ENCODE peak calls at places on chromosomes 13 and 19, in eight cellular contexts. A, W, D, P, C, F, E and Z are unnamed samples.

GRCh38 chr13:109192306-109192705 is 562.9 kb downstream of the MYO16 start:
- DNase-seq in D (no peak), E (no peak), C (no peak), F (no peak), W (no peak), P (no peak), A (no peak), Z (no peak)

GRCh38 chr13:29858231-29858630 is 7.8 kb upstream of the UBL3 start:
- DNase-seq in E (no peak), F (no peak), C (no peak), P (no peak), W (no peak), D (no peak), A (no peak), Z (no peak)

GRCh38 chr19:5048091-5048726 is 79.3 kb downstream of the KDM4B start:
- DNase-seq in E (peak; percentile 78), D (no peak), P (peak; percentile 44), A (peak; percentile 87), F (peak; percentile 92), C (peak; percentile 74), W (peak; percentile 79), Z (peak; percentile 89)

GRCh38 chr13:22148187-22148586 is 477.3 kb downstream of the FGF9 start:
- DNase-seq in W (no peak), P (no peak), C (no peak), D (no peak), F (no peak), A (no peak), E (no peak), Z (no peak)

GRCh38 chr13:46896346-46897138 is at the start of gene HTR2A:
- DNase-seq in F (no peak), W (peak; percentile 65), E (no peak), D (no peak), P (no peak), C (peak; percentile 26), A (peak; percentile 66), Z (no peak)

GRCh38 chr13:94309576-94309975 is 169.9 kb downstream of the DCT start:
- DNase-seq in A (no peak), E (no peak), P (no peak), D (no peak), W (no peak), F (no peak), C (no peak), Z (no peak)

GRCh38 chr19:35349614-35350521 is 2.2 kb downstream of the FFAR1 start:
- DNase-seq in A (peak; percentile 57), D (no peak), P (no peak), C (no peak), E (no peak), F (no peak), W (no peak), Z (peak; percentile 32)

GRCh38 chr13:33910267-33910666 is 92.3 kb downstream of the RFC3 start:
- DNase-seq in E (no peak), D (no peak), W (no peak), C (no peak), F (no peak), A (no peak), P (no peak), Z (no peak)

GRCh38 chr19:47069795-47070194 is 21.4 kb upstream of the TMEM160 start:
- DNase-seq in F (no peak), D (no peak), C (no peak), W (no peak), A (no peak), E (no peak), P (no peak), Z (no peak)

GRCh38 chr13:80399340-80400163 is 58.6 kb upstream of the SPRY2 start:
- DNase-seq in E (no peak), W (no peak), F (no peak), C (no peak), P (no peak), D (peak; percentile 17), A (no peak), Z (no peak)

GRCh38 chr19:15123900-15124299 is 16.7 kb downstream of the SYDE1 start:
- DNase-seq in P (no peak), C (no peak), W (no peak), F (no peak), E (peak; percentile 83), D (no peak), A (peak; percentile 97), Z (no peak)

GRCh38 chr13:87122551-87122950 is 548.6 kb upstream of the SLITRK5 start:
- DNase-seq in W (peak; percentile 60), F (no peak), P (no peak), D (no peak), C (peak; percentile 61), A (no peak), E (no peak), Z (no peak)

GRCh38 chr13:37539176-37539575 is 59.4 kb downstream of the POSTN start:
- DNase-seq in D (no peak), F (no peak), P (no peak), W (no peak), A (no peak), E (no peak), C (peak; percentile 27), Z (no peak)

GRCh38 chr19:6639439-6639838 is 30.5 kb downstream of the TNFSF14 start:
- DNase-seq in W (no peak), P (no peak), E (no peak), A (no peak), F (no peak), C (peak; percentile 7), D (no peak), Z (no peak)

GRCh38 chr13:98014766-98015165 is 61.3 kb downstream of the IPO5 start:
- DNase-seq in C (peak; percentile 80), A (no peak), P (no peak), D (no peak), W (peak; percentile 52), E (no peak), F (no peak), Z (no peak)

GRCh38 chr19:4697304-4697703 is 26.3 kb downstream of the DPP9 start:
- DNase-seq in E (no peak), C (no peak), W (no peak), D (no peak), A (no peak), P (no peak), F (no peak), Z (no peak)

GRCh38 chr13:46553521-46553885 is 533 bp downstream of the LRCH1 start:
- DNase-seq in E (no peak), A (peak; percentile 76), D (no peak), W (no peak), C (no peak), F (peak; percentile 33), P (peak; percentile 7), Z (no peak)

GRCh38 chr13:85738696-85739320 is 60.4 kb downstream of the SLITRK6 start:
- DNase-seq in D (no peak), P (no peak), W (no peak), E (no peak), F (no peak), C (peak; percentile 2), A (no peak), Z (no peak)

GRCh38 chr13:91142572-91142971 is 204.9 kb upstream of the MIR17HG start:
- DNase-seq in A (no peak), C (peak; percentile 90), P (no peak), F (no peak), D (no peak), E (no peak), W (peak; percentile 89), Z (no peak)

DNA sequence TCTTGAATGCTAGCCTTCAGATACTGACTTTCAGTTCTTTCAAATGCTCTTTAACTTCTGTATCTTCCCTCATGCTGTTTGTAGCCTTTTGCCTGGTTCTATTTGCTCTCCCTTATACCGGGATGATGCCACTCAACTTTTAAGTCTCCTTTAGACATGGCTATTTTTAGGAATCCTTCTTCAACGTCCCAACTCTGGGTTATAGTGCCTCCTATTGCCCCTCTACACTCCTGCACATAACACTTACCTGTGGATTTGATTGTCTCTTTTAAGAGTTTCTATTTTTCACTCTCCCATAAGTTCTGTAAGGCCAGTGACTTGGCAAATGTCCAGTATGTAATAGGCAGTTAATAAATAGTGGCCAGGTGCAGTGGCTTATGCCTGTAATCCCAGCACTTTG is 343.0 kb downstream of the KLF5 start:
- DNase-seq in W (no peak), E (no peak), A (no peak), C (no peak), P (no peak), D (no peak), F (no peak), Z (no peak)
- TF ChIP-seq CTCF in W (no peak), E (no peak), A (no peak), C (no peak), P (no peak), D (no peak), F (no peak), Z (no peak)

GRCh38 chr13:103883152-103883551 is 816.9 kb upstream of the SLC10A2 start:
- DNase-seq in A (peak; percentile 82), D (no peak), E (peak; percentile 77), F (peak; percentile 65), P (no peak), C (peak; percentile 96), W (peak; percentile 96), Z (no peak)
- TF ChIP-seq CTCF in A (no peak), D (no peak), E (peak; percentile 43), F (peak; percentile 20), P (no peak), C (peak; percentile 46), W (peak; percentile 63), Z (peak; percentile 11)

DNA sequence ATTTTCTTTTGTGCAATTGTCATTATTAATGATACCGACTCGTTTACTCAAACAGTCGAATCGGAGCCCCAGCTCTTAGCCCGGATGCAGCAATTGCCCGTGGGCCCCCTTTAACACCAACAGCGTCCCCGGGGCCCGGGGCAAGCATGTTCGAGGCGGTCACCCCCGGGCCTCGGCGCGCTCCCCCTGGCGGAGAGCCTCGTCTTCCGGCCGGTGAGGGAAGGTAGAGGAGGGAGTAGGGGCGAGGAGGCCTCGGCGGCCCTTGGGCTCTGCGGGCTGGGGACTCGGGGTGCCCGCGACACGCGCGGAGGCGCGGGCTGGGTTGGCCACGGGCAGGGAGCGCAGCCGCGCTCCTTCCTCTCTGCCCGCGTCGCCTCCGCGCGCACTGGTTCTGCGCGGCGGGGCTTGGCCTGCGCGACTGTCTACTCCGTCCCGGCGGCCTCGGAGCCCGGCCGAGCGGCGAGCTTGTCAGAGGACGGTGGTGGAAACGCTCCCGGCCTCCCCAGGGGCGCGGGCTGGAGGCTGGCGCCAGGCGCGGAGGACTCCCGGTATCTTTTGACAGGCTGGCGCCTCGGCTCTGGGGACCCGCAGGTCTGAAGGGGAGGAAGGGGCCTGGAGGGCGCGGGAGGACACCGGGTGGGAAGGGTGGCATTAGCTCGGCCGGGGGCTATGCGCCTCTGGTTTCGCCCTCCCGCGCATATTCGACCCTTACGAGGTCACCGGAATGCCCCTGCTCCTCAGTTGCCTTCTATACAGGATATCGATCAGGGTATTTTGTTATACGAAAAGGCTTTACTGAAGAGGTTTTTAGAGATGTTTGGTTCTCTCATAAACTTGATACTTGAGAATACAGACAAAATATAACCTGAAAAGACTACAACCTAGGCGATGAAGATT is 1.5 kb downstream of the BIVM start:
- DNase-seq in F (peak; percentile 86), P (peak; percentile 71), A (peak; percentile 89), E (peak; percentile 88), D (no peak), W (peak; percentile 81), C (peak; percentile 78), Z (peak; percentile 93)
- TF ChIP-seq CTCF in F (peak; percentile 61), P (peak; percentile 69), A (peak; percentile 53), E (peak; percentile 82), D (peak; percentile 83), W (peak; percentile 85), C (peak; percentile 56), Z (peak; percentile 94)

GRCh38 chr13:44818428-44818827 is 170.8 kb downstream of the NUFIP1 start:
- DNase-seq in C (no peak), E (no peak), D (no peak), W (peak; percentile 38), F (no peak), A (no peak), P (no peak), Z (no peak)
- TF ChIP-seq CTCF in C (peak; percentile 8), E (peak; percentile 17), D (peak; percentile 3), W (no peak), F (no peak), A (no peak), P (no peak), Z (no peak)